ENCODE peak calls at places on chromosomes 12 and 14, in nine cellular contexts. S, U, R, Z, W, V, D, A and O are unnamed samples.

GRCh38 chr14:36767603-36768281 is 106.1 kb downstream of the PAX9 start:
- DNase-seq in S (no peak), U (peak; percentile 64), R (no peak), Z (no peak), W (no peak), V (no peak), D (no peak), A (no peak), O (no peak)

GRCh38 chr14:29243355-29243754 is 476.8 kb downstream of the FOXG1 start:
- DNase-seq in S (no peak), U (no peak), R (no peak), Z (no peak), W (no peak), V (no peak), D (no peak), A (no peak), O (no peak)

GRCh38 chr14:103021817-103022668 is 35.3 kb downstream of the CDC42BPB start:
- DNase-seq in S (no peak), U (no peak), R (peak; percentile 31), Z (no peak), W (no peak), V (no peak), D (peak; percentile 37), A (no peak), O (no peak)

GRCh38 chr14:78611031-78611430 is 440.9 kb downstream of the NRXN3 start:
- DNase-seq in S (no peak), U (no peak), R (no peak), Z (no peak), W (no peak), V (no peak), D (no peak), A (no peak), O (no peak)

GRCh38 chr12:110689601-110690430 is 901 bp upstream of the HVCN1 start:
- DNase-seq in S (peak; percentile 73), U (no peak), R (no peak), Z (peak; percentile 76), W (no peak), V (no peak), D (peak; percentile 77), A (no peak), O (no peak)

GRCh38 chr12:111446044-111446581 is 40.4 kb downstream of the SH2B3 start:
- DNase-seq in S (no peak), U (no peak), R (no peak), Z (peak; percentile 75), W (no peak), V (no peak), D (no peak), A (no peak), O (peak; percentile 58)

GRCh38 chr12:80064269-80064668 is 35.1 kb upstream of the OTOGL start:
- DNase-seq in S (no peak), U (no peak), R (no peak), Z (no peak), W (no peak), V (no peak), D (no peak), A (no peak), O (no peak)

GRCh38 chr14:95895720-95896119 is 19.1 kb downstream of the TUNAR start:
- DNase-seq in S (peak; percentile 16), U (peak; percentile 22), R (no peak), Z (no peak), W (peak; percentile 26), V (no peak), D (no peak), A (no peak), O (no peak)

GRCh38 chr12:59904874-59905521 is 309.2 kb downstream of the SLC16A7 start:
- DNase-seq in S (no peak), U (no peak), R (no peak), Z (no peak), W (no peak), V (no peak), D (no peak), A (peak; percentile 91), O (no peak)

GRCh38 chr12:118372541-118373495 is at the start of gene TAOK3:
- DNase-seq in S (peak; percentile 98), U (peak; percentile 99), R (peak; percentile 98), Z (peak; percentile 100), W (peak; percentile 97), V (peak; percentile 99), D (peak; percentile 98), A (peak; percentile 84), O (peak; percentile 99)

GRCh38 chr14:70036665-70037064 is 152.1 kb downstream of the SLC8A3 start:
- DNase-seq in S (no peak), U (no peak), R (no peak), Z (no peak), W (no peak), V (no peak), D (no peak), A (no peak), O (no peak)

GRCh38 chr12:109291117-109291516 is 18.0 kb downstream of the FOXN4 start:
- DNase-seq in S (no peak), U (no peak), R (no peak), Z (no peak), W (no peak), V (no peak), D (no peak), A (no peak), O (no peak)

GRCh38 chr12:62744551-62744950 is 190.4 kb downstream of the PPM1H start:
- DNase-seq in S (no peak), U (no peak), R (no peak), Z (no peak), W (no peak), V (no peak), D (peak; percentile 68), A (no peak), O (no peak)

GRCh38 chr14:86654558-86655184 is 1124.7 kb downstream of the FLRT2 start:
- DNase-seq in S (peak; percentile 64), U (peak; percentile 55), R (no peak), Z (no peak), W (peak; percentile 0), V (peak; percentile 45), D (no peak), A (no peak), O (peak; percentile 64)

GRCh38 chr14:75141967-75142366 is 15.1 kb upstream of the NEK9 start:
- DNase-seq in S (peak; percentile 29), U (peak; percentile 22), R (no peak), Z (no peak), W (no peak), V (no peak), D (no peak), A (no peak), O (no peak)
- TF ChIP-seq CTCF in S (peak; percentile 57), U (peak; percentile 66), R (peak; percentile 11), Z (no peak), W (peak; percentile 58), V (no peak), D (peak; percentile 38), A (peak; percentile 50), O (no peak)

DNA sequence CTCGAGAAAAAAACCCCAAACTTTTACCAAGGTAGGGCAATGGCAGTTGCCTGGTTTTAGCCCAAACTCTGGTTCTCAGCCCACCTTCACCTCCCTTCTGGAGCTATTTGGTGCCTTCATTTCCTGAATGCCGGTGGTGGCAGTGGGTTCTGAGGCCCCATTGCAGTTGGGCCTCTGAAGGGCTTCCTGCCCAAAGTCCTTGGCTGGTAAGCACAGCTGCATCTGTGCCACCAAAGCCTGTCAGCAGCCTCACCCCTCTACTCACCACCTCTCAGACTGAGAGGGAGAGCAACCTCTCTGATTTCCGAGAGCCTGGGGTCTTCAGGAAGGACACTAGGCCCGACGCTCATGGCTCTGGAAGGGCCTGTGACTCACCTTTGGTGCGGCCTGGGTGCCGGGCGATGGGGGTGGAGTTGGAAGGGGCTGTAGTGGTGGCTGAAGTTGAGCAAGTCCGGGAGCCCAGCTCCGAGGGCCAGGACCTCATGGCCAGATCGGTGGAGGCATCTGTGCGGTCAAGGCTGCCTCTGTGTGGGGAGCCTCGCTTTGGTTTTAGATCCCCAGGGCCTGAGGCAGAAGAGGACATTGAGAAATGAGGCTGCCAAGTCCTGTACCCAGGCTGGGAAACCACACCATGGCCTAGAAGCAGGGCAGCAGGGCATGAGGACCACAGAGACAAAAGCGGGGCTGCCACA is 38.6 kb upstream of the GPR68 start:
- DNase-seq in S (peak; percentile 81), U (no peak), R (no peak), Z (no peak), W (no peak), V (no peak), D (no peak), A (no peak), O (no peak)
- H3K4me3 ChIP-seq in S (no peak overlapping the region), U (no peak overlapping the region), R (no peak overlapping the region), Z (no peak overlapping the region), W (no peak overlapping the region), V (no peak overlapping the region), D (no peak overlapping the region), A (no peak overlapping the region), O (no peak overlapping the region)

GRCh38 chr12:100058482-100059029 is 73.8 kb upstream of the ANKS1B start:
- DNase-seq in S (no peak), U (peak; percentile 68), R (no peak), Z (no peak), W (no peak), V (no peak), D (no peak), A (peak; percentile 79), O (no peak)
- TF ChIP-seq CTCF in S (peak; percentile 7), U (peak; percentile 52), R (no peak), Z (no peak), W (peak; percentile 8), V (no peak), D (no peak), A (peak; percentile 61), O (no peak)

GRCh38 chr14:94174622-94175402 is 690 bp downstream of the PPP4R4 start:
- DNase-seq in S (no peak), U (no peak), R (no peak), Z (peak; percentile 66), W (no peak), V (no peak), D (no peak), A (no peak), O (no peak)

GRCh38 chr14:94176808-94177207 is 2.7 kb downstream of the PPP4R4 start:
- DNase-seq in S (no peak), U (no peak), R (no peak), Z (no peak), W (no peak), V (no peak), D (no peak), A (no peak), O (no peak)

GRCh38 chr14:94173885-94174621 is at the start of gene PPP4R4:
- DNase-seq in S (peak; percentile 96), U (peak; percentile 55), R (peak; percentile 64), Z (peak; percentile 90), W (peak; percentile 70), V (peak; percentile 90), D (peak; percentile 90), A (no peak), O (no peak)

GRCh38 chr14:94173471-94173884 is 644 bp upstream of the PPP4R4 start:
- DNase-seq in S (no peak), U (no peak), R (no peak), Z (no peak), W (no peak), V (no peak), D (no peak), A (no peak), O (no peak)

DNA sequence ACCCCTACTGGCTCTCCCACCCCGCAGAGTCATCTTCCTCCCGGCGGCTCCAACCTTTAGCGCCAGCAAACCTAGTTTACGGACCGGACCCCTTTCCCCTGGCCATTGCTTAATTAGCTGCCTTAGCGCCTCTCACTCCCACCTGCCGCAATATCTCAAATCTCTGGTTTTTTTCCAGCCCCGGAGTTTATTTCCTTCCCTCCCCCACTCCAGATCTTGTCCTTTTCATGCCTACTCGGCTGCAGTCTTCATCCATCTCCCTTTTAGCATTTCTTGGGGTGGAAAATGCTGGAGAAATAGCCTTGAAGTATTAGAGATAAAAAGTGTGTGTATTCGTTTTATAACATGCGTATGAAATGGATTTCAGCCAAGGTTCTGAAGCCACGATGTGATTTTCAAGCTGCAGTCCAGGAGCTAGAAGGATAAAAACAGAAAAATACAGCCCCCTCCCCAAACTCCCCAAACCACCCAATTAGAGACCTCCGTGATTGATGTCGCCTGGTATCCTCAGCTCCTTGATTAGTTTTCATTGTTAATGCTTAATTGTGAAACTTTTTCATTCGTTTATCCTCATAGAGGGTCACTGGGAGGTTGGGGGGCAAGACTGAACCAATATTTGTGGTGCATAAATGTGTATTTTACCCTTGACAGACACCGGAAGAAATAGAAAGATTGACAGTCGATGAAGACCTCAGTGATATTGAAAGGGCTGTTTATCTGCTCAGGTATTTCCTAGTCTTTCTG is 1.5 kb downstream of the PPP4R4 start:
- DNase-seq in S (no peak), U (no peak), R (no peak), Z (no peak), W (no peak), V (no peak), D (no peak), A (no peak), O (no peak)
- H3K4me3 ChIP-seq in S (no peak overlapping the region), U (no peak overlapping the region), R (peak overlapping the region; percentile 53), Z (peak overlapping the region; percentile 63), W (peak overlapping the region; percentile 52), V (no peak overlapping the region), D (peak overlapping the region; percentile 52), A (peak overlapping the region; percentile 53), O (peak overlapping the region; percentile 72)